ENCODE peak calls at places on chromosomes 2 and 18, in five cellular contexts. One of them, this sample, is unnamed.

GRCh38 chr2:46503686-46504085 is 24.3 kb downstream of the TMEM247 start:
- DNase-seq in Calu3: no peak
- DNase-seq in AG04449: no peak
- DNase-seq in progenitor cell of endocrine pancreas: no peak
- DNase-seq in BE2C: no peak
- DNase-seq in this sample: no peak

GRCh38 chr18:5879479-5879882 is 15.8 kb downstream of the TMEM200C start:
- DNase-seq in BE2C: no peak
- DNase-seq in progenitor cell of endocrine pancreas: no peak
- DNase-seq in Calu3: no peak
- DNase-seq in AG04449: peak; percentile 17
- DNase-seq in this sample: no peak

GRCh38 chr2:235050992-235051351 is 99.2 kb downstream of the SH3BP4 start:
- DNase-seq in AG04449: peak; percentile 66
- DNase-seq in BE2C: peak; percentile 97
- DNase-seq in progenitor cell of endocrine pancreas: no peak
- DNase-seq in Calu3: peak; percentile 91
- DNase-seq in this sample: no peak

GRCh38 chr2:31931916-31932315 is 78.9 kb downstream of the MEMO1 start:
- DNase-seq in AG04449: no peak
- DNase-seq in Calu3: no peak
- DNase-seq in BE2C: no peak
- DNase-seq in progenitor cell of endocrine pancreas: no peak
- DNase-seq in this sample: no peak

GRCh38 chr2:240601831-240602160 is 15.3 kb downstream of the CAPN10 start:
- DNase-seq in AG04449: no peak
- DNase-seq in Calu3: no peak
- DNase-seq in progenitor cell of endocrine pancreas: no peak
- DNase-seq in BE2C: no peak
- DNase-seq in this sample: no peak

GRCh38 chr2:239762106-239762505 is 263.0 kb downstream of the NDUFA10 start:
- DNase-seq in Calu3: no peak
- DNase-seq in progenitor cell of endocrine pancreas: no peak
- DNase-seq in BE2C: no peak
- DNase-seq in AG04449: no peak
- DNase-seq in this sample: no peak

GRCh38 chr2:200177971-200178911 is 128.3 kb upstream of the SPATS2L start:
- DNase-seq in BE2C: peak; percentile 23
- DNase-seq in Calu3: no peak
- DNase-seq in progenitor cell of endocrine pancreas: no peak
- DNase-seq in AG04449: no peak
- DNase-seq in this sample: no peak

GRCh38 chr18:23231340-23232021 is 96.2 kb downstream of the CABLES1 start:
- DNase-seq in Calu3: peak; percentile 73
- DNase-seq in BE2C: no peak
- DNase-seq in AG04449: peak; percentile 96
- DNase-seq in progenitor cell of endocrine pancreas: no peak
- DNase-seq in this sample: no peak

GRCh38 chr18:5413447-5413846 is 117.9 kb upstream of the ZBTB14 start:
- DNase-seq in Calu3: no peak
- DNase-seq in AG04449: no peak
- DNase-seq in progenitor cell of endocrine pancreas: no peak
- DNase-seq in BE2C: no peak
- DNase-seq in this sample: no peak

GRCh38 chr2:12006841-12007240 is 260.4 kb downstream of the LPIN1 start:
- DNase-seq in AG04449: no peak
- DNase-seq in Calu3: peak; percentile 27
- DNase-seq in BE2C: no peak
- DNase-seq in progenitor cell of endocrine pancreas: peak; percentile 22
- DNase-seq in this sample: peak; percentile 8

GRCh38 chr18:3342628-3343027 is 80.7 kb downstream of the MYL12B start:
- DNase-seq in progenitor cell of endocrine pancreas: no peak
- DNase-seq in BE2C: no peak
- DNase-seq in AG04449: no peak
- DNase-seq in Calu3: no peak
- DNase-seq in this sample: no peak
- TF ChIP-seq CTCF in progenitor cell of endocrine pancreas: no peak
- TF ChIP-seq CTCF in BE2C: no peak
- TF ChIP-seq CTCF in AG04449: no peak
- TF ChIP-seq CTCF in Calu3: no peak
- TF ChIP-seq CTCF in this sample: no peak

GRCh38 chr18:77702686-77703085 is 453.0 kb downstream of the GALR1 start:
- DNase-seq in BE2C: peak; percentile 28
- DNase-seq in AG04449: no peak
- DNase-seq in Calu3: no peak
- DNase-seq in progenitor cell of endocrine pancreas: no peak
- DNase-seq in this sample: peak; percentile 34
- TF ChIP-seq CTCF in BE2C: peak; percentile 46
- TF ChIP-seq CTCF in AG04449: no peak
- TF ChIP-seq CTCF in Calu3: no peak
- TF ChIP-seq CTCF in progenitor cell of endocrine pancreas: peak; percentile 66
- TF ChIP-seq CTCF in this sample: no peak

GRCh38 chr18:12246849-12247808 is 7.0 kb upstream of the CIDEA start:
- DNase-seq in AG04449: no peak
- DNase-seq in Calu3: no peak
- DNase-seq in progenitor cell of endocrine pancreas: no peak
- DNase-seq in BE2C: no peak
- DNase-seq in this sample: peak; percentile 66
- TF ChIP-seq CTCF in AG04449: peak; percentile 40
- TF ChIP-seq CTCF in Calu3: no peak
- TF ChIP-seq CTCF in progenitor cell of endocrine pancreas: peak; percentile 68
- TF ChIP-seq CTCF in BE2C: no peak
- TF ChIP-seq CTCF in this sample: peak; percentile 38

GRCh38 chr18:50492061-50492460 is 67.8 kb upstream of the MAPK4 start:
- DNase-seq in AG04449: no peak
- DNase-seq in Calu3: no peak
- DNase-seq in progenitor cell of endocrine pancreas: no peak
- DNase-seq in BE2C: no peak
- DNase-seq in this sample: no peak
- TF ChIP-seq CTCF in AG04449: no peak
- TF ChIP-seq CTCF in Calu3: no peak
- TF ChIP-seq CTCF in progenitor cell of endocrine pancreas: no peak
- TF ChIP-seq CTCF in BE2C: no peak
- TF ChIP-seq CTCF in this sample: no peak

DNA sequence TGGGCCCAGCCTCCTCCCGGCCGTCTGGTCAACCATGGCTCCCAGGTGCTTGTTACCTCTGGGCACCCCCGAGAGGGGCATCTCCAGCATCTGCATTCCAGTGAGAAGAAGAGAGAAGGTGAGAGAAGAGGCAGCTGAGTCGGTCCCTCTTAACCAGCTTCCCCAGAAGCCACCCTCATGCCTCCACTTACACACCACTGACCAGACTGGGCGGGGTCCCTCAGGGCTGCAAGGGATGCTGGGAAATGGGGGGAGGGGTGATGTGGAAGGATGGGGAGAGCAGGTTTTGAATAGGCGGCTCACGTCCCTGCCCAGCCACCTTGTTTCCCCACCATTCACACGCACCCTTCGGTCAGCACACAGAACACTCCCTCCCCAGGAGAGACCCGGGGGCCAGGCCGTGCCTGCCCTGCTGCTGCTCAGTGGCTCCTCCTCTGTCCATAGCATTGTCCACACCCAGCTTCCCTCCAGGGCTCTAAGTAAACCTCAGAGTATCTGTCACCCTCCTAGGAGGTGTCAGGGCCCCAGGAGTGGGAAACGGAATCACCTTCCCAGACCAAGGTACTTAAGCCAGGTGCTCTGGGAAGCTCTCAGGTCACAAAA is 34.7 kb downstream of the GBX2 start:
- DNase-seq in BE2C: no peak
- DNase-seq in progenitor cell of endocrine pancreas: no peak
- DNase-seq in Calu3: no peak
- DNase-seq in AG04449: no peak
- DNase-seq in this sample: no peak
- TF ChIP-seq CTCF in BE2C: no peak
- TF ChIP-seq CTCF in progenitor cell of endocrine pancreas: no peak
- TF ChIP-seq CTCF in Calu3: no peak
- TF ChIP-seq CTCF in AG04449: no peak
- TF ChIP-seq CTCF in this sample: no peak

GRCh38 chr2:71281950-71282349 is 49.6 kb upstream of the ZNF638 start:
- DNase-seq in AG04449: no peak
- DNase-seq in progenitor cell of endocrine pancreas: no peak
- DNase-seq in Calu3: no peak
- DNase-seq in BE2C: no peak
- DNase-seq in this sample: no peak

GRCh38 chr2:71277159-71277498 is 50.2 kb upstream of the PAIP2B start:
- DNase-seq in BE2C: no peak
- DNase-seq in AG04449: no peak
- DNase-seq in progenitor cell of endocrine pancreas: no peak
- DNase-seq in Calu3: no peak
- DNase-seq in this sample: no peak

GRCh38 chr2:71277536-71278103 is 50.7 kb upstream of the PAIP2B start:
- DNase-seq in progenitor cell of endocrine pancreas: peak; percentile 32
- DNase-seq in AG04449: no peak
- DNase-seq in BE2C: no peak
- DNase-seq in Calu3: peak; percentile 71
- DNase-seq in this sample: peak; percentile 64

GRCh38 chr2:71275939-71276310 is 49.0 kb upstream of the PAIP2B start:
- DNase-seq in progenitor cell of endocrine pancreas: no peak
- DNase-seq in Calu3: no peak
- DNase-seq in BE2C: no peak
- DNase-seq in AG04449: no peak
- DNase-seq in this sample: no peak

GRCh38 chr2:71276311-71277158 is 49.6 kb upstream of the PAIP2B start:
- DNase-seq in Calu3: peak; percentile 98
- DNase-seq in BE2C: peak; percentile 65
- DNase-seq in AG04449: no peak
- DNase-seq in progenitor cell of endocrine pancreas: peak; percentile 83
- DNase-seq in this sample: peak; percentile 95
- TF ChIP-seq CTCF in Calu3: no peak
- TF ChIP-seq CTCF in BE2C: no peak
- TF ChIP-seq CTCF in AG04449: peak; percentile 21
- TF ChIP-seq CTCF in progenitor cell of endocrine pancreas: no peak
- TF ChIP-seq CTCF in this sample: no peak

DNA sequence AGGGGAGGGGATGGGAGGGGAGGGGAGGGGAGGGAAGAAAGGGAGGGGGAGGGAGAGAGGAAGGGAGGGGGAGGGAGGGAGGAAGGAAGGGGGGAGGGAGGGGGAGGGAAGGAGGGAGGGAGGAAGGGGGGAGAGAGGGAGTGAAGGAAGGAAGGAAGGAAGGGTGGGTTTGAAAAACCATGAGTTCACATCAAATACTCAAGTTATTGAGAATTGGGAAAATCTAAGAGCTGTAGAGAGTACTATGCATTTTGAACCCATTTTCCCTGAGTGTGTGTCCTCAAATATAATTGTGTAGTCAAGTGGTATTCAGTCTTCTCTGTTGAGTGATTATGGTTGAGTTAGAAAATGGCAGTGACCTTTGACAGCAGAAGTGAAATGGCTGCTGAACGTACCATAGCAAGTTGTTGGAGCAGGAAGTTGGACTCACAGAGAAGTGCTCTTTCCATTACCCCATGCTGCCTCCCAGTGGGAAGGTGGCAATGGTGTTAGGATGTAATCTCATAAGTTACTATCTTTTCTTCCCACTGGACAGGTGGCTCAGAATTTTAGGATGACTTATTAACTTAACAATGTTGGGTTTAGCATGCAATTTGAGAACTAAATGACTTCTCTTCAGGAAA is 214.6 kb downstream of the SETBP1 start:
- DNase-seq in Calu3: peak; percentile 61
- DNase-seq in BE2C: peak; percentile 32
- DNase-seq in progenitor cell of endocrine pancreas: no peak
- DNase-seq in AG04449: no peak
- DNase-seq in this sample: no peak
- TF ChIP-seq CTCF in Calu3: no peak
- TF ChIP-seq CTCF in BE2C: peak; percentile 60
- TF ChIP-seq CTCF in progenitor cell of endocrine pancreas: peak; percentile 10
- TF ChIP-seq CTCF in AG04449: peak; percentile 49
- TF ChIP-seq CTCF in this sample: no peak

DNA sequence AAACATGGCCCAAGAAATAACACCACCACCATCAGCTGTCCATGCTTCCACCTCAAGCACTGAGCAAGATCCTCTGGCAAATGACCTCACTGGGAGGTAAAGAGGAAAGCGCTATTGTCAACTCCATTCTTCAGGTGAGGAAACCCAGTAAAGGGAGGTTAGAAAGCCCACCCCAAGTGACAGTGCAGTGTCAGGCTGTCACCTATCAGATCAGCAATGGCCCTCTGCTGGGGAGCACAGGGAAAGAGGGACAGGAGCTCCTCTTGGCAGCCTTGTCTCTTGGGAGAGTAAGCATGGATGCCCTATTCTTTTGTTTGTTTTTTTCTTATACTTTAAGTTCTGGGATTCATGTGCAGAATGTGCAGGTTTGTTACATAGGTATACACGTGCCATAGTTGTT is 104.3 kb upstream of the DAPL1 start:
- DNase-seq in Calu3: no peak
- DNase-seq in BE2C: no peak
- DNase-seq in AG04449: no peak
- DNase-seq in progenitor cell of endocrine pancreas: no peak
- DNase-seq in this sample: no peak
- TF ChIP-seq CTCF in Calu3: no peak
- TF ChIP-seq CTCF in BE2C: no peak
- TF ChIP-seq CTCF in AG04449: no peak
- TF ChIP-seq CTCF in progenitor cell of endocrine pancreas: no peak
- TF ChIP-seq CTCF in this sample: no peak

DNA sequence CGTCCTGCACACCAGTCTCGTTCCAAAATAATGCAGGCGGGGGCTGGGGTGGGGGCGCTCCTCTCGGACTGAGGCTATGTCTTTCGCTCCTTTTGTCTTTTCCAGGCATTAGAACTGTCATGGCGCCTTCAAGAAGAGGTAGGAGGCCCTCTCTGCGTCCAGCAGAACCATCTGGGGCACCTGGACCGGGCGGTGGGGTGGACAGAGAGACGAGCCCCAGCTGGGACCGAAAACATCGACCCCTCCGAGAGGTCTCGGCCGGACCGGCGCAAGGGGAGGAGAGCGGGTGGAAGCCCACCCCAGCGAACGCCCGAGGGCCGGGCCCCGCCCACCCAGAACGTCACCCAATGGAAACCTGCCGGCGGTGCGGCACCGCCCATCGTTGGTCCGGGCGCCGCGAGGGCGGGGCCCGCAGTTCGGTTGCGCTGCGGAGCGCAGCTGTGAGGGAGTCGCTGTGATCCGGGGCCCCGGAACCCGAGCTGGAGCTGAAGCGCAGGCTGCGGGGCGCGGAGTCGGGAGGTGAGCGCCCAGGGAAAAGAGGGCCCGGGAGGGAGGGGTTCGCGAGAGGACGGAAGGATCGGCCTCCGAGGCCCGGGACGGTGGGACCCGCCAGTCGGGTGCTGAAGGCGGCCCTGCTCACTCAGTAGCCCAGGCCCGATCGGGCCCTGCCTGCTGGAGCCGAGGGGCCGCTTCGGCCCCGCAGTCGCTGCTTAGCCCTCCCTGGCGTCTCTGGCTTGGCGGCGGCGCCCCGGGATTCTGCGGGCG is at the start of gene NRBP1:
- DNase-seq in BE2C: peak; percentile 98
- DNase-seq in Calu3: peak; percentile 97
- DNase-seq in progenitor cell of endocrine pancreas: peak; percentile 90
- DNase-seq in AG04449: peak; percentile 29
- DNase-seq in this sample: peak; percentile 91
- TF ChIP-seq CTCF in BE2C: peak; percentile 11
- TF ChIP-seq CTCF in Calu3: no peak
- TF ChIP-seq CTCF in progenitor cell of endocrine pancreas: no peak
- TF ChIP-seq CTCF in AG04449: no peak
- TF ChIP-seq CTCF in this sample: no peak

This sample was measured in endothelial cell.